ENCODE peak calls at places on chromosomes 5 and 9, in nine cellular contexts. One of them, this sample, is unnamed.

GRCh38 chr9:132670816-132671371 is 630 bp downstream of the GTF3C4 start:
- DNase-seq in caudate nucleus: no peak
- DNase-seq in IMR-90: peak; percentile 13
- DNase-seq in HCT116: no peak
- DNase-seq in tibial artery: peak; percentile 64
- DNase-seq in vagina: no peak
- DNase-seq in mammary epithelial cell: peak; percentile 37
- DNase-seq in fibroblast of lung: no peak
- DNase-seq in neuronal stem cell: peak; percentile 41
- DNase-seq in this sample: peak; percentile 80

GRCh38 chr5:135990518-135991240 is 35.9 kb upstream of the LECT2 start:
- DNase-seq in caudate nucleus: no peak
- DNase-seq in neuronal stem cell: no peak
- DNase-seq in tibial artery: no peak
- DNase-seq in mammary epithelial cell: no peak
- DNase-seq in vagina: no peak
- DNase-seq in fibroblast of lung: no peak
- DNase-seq in HCT116: no peak
- DNase-seq in IMR-90: no peak
- DNase-seq in this sample: no peak

GRCh38 chr5:162248107-162248713 is 180.6 kb downstream of the GABRG2 start:
- DNase-seq in IMR-90: no peak
- DNase-seq in mammary epithelial cell: no peak
- DNase-seq in HCT116: no peak
- DNase-seq in tibial artery: no peak
- DNase-seq in vagina: no peak
- DNase-seq in caudate nucleus: no peak
- DNase-seq in fibroblast of lung: no peak
- DNase-seq in neuronal stem cell: no peak
- DNase-seq in this sample: no peak

GRCh38 chr5:147822686-147823491 is 8.6 kb downstream of the SPINK1 start:
- DNase-seq in IMR-90: peak; percentile 61
- DNase-seq in tibial artery: no peak
- DNase-seq in neuronal stem cell: peak; percentile 41
- DNase-seq in HCT116: peak; percentile 60
- DNase-seq in vagina: no peak
- DNase-seq in caudate nucleus: peak; percentile 61
- DNase-seq in fibroblast of lung: peak; percentile 59
- DNase-seq in mammary epithelial cell: peak; percentile 36
- DNase-seq in this sample: peak; percentile 66

GRCh38 chr5:134567651-134568338 is 42.3 kb downstream of the JADE2 start:
- DNase-seq in vagina: no peak
- DNase-seq in caudate nucleus: no peak
- DNase-seq in IMR-90: peak; percentile 82
- DNase-seq in tibial artery: peak; percentile 84
- DNase-seq in fibroblast of lung: peak; percentile 63
- DNase-seq in neuronal stem cell: no peak
- DNase-seq in mammary epithelial cell: no peak
- DNase-seq in HCT116: no peak
- DNase-seq in this sample: peak; percentile 84

GRCh38 chr5:172093559-172093958 is 87.1 kb upstream of the FBXW11 start:
- DNase-seq in HCT116: no peak
- DNase-seq in caudate nucleus: no peak
- DNase-seq in IMR-90: no peak
- DNase-seq in fibroblast of lung: no peak
- DNase-seq in mammary epithelial cell: no peak
- DNase-seq in vagina: no peak
- DNase-seq in tibial artery: peak; percentile 62
- DNase-seq in neuronal stem cell: no peak
- DNase-seq in this sample: no peak

GRCh38 chr5:76204713-76205112 is 121.5 kb downstream of the SV2C start:
- DNase-seq in HCT116: no peak
- DNase-seq in fibroblast of lung: no peak
- DNase-seq in mammary epithelial cell: peak; percentile 38
- DNase-seq in vagina: no peak
- DNase-seq in neuronal stem cell: no peak
- DNase-seq in tibial artery: no peak
- DNase-seq in caudate nucleus: no peak
- DNase-seq in IMR-90: no peak
- DNase-seq in this sample: no peak

GRCh38 chr5:76694317-76694716 is 21.6 kb upstream of the F2R start:
- DNase-seq in tibial artery: no peak
- DNase-seq in caudate nucleus: no peak
- DNase-seq in fibroblast of lung: no peak
- DNase-seq in mammary epithelial cell: no peak
- DNase-seq in vagina: no peak
- DNase-seq in HCT116: no peak
- DNase-seq in neuronal stem cell: no peak
- DNase-seq in IMR-90: no peak
- DNase-seq in this sample: no peak

GRCh38 chr5:172007795-172008465 is 1.5 kb upstream of the FBXW11 start:
- DNase-seq in fibroblast of lung: peak; percentile 92
- DNase-seq in caudate nucleus: no peak
- DNase-seq in tibial artery: no peak
- DNase-seq in vagina: no peak
- DNase-seq in HCT116: no peak
- DNase-seq in IMR-90: peak; percentile 64
- DNase-seq in neuronal stem cell: no peak
- DNase-seq in mammary epithelial cell: peak; percentile 85
- DNase-seq in this sample: peak; percentile 82

GRCh38 chr5:31492824-31493223 is 39.1 kb downstream of the DROSHA start:
- DNase-seq in IMR-90: peak; percentile 53
- DNase-seq in fibroblast of lung: peak; percentile 33
- DNase-seq in neuronal stem cell: no peak
- DNase-seq in HCT116: no peak
- DNase-seq in caudate nucleus: no peak
- DNase-seq in tibial artery: no peak
- DNase-seq in mammary epithelial cell: no peak
- DNase-seq in vagina: no peak
- DNase-seq in this sample: peak; percentile 53

GRCh38 chr5:177473461-177473991 is at the start of gene DBN1:
- DNase-seq in caudate nucleus: no peak
- DNase-seq in tibial artery: peak; percentile 80
- DNase-seq in IMR-90: no peak
- DNase-seq in HCT116: no peak
- DNase-seq in vagina: no peak
- DNase-seq in fibroblast of lung: peak; percentile 61
- DNase-seq in neuronal stem cell: no peak
- DNase-seq in mammary epithelial cell: no peak
- DNase-seq in this sample: peak; percentile 54

GRCh38 chr9:93702261-93702660 is 125.9 kb downstream of the PHF2 start:
- DNase-seq in mammary epithelial cell: no peak
- DNase-seq in IMR-90: no peak
- DNase-seq in caudate nucleus: no peak
- DNase-seq in neuronal stem cell: no peak
- DNase-seq in tibial artery: no peak
- DNase-seq in HCT116: no peak
- DNase-seq in vagina: no peak
- DNase-seq in fibroblast of lung: no peak
- DNase-seq in this sample: no peak

GRCh38 chr9:79292731-79293280 is 279.0 kb upstream of the TLE4 start:
- DNase-seq in fibroblast of lung: no peak
- DNase-seq in neuronal stem cell: no peak
- DNase-seq in caudate nucleus: no peak
- DNase-seq in mammary epithelial cell: no peak
- DNase-seq in HCT116: no peak
- DNase-seq in IMR-90: no peak
- DNase-seq in vagina: no peak
- DNase-seq in tibial artery: no peak
- DNase-seq in this sample: no peak

GRCh38 chr5:27568811-27569210 is 530.4 kb upstream of the CDH9 start:
- DNase-seq in vagina: no peak
- DNase-seq in IMR-90: no peak
- DNase-seq in mammary epithelial cell: peak; percentile 9
- DNase-seq in tibial artery: no peak
- DNase-seq in neuronal stem cell: no peak
- DNase-seq in fibroblast of lung: peak; percentile 16
- DNase-seq in caudate nucleus: no peak
- DNase-seq in HCT116: no peak
- DNase-seq in this sample: no peak

GRCh38 chr9:134230942-134231325 is 66.6 kb upstream of the RNU6ATAC start:
- DNase-seq in IMR-90: no peak
- DNase-seq in caudate nucleus: no peak
- DNase-seq in mammary epithelial cell: no peak
- DNase-seq in tibial artery: no peak
- DNase-seq in HCT116: no peak
- DNase-seq in neuronal stem cell: no peak
- DNase-seq in fibroblast of lung: no peak
- DNase-seq in vagina: no peak
- DNase-seq in this sample: no peak

GRCh38 chr9:134231767-134232166 is 67.4 kb upstream of the RNU6ATAC start:
- DNase-seq in tibial artery: no peak
- DNase-seq in neuronal stem cell: no peak
- DNase-seq in HCT116: no peak
- DNase-seq in fibroblast of lung: no peak
- DNase-seq in vagina: no peak
- DNase-seq in caudate nucleus: no peak
- DNase-seq in IMR-90: no peak
- DNase-seq in mammary epithelial cell: no peak
- DNase-seq in this sample: no peak

GRCh38 chr9:134233022-134233421 is 68.7 kb upstream of the RNU6ATAC start:
- DNase-seq in vagina: no peak
- DNase-seq in HCT116: no peak
- DNase-seq in mammary epithelial cell: no peak
- DNase-seq in caudate nucleus: no peak
- DNase-seq in fibroblast of lung: no peak
- DNase-seq in IMR-90: no peak
- DNase-seq in neuronal stem cell: no peak
- DNase-seq in tibial artery: no peak
- DNase-seq in this sample: no peak

GRCh38 chr9:134230092-134230941 is 66.0 kb upstream of the RNU6ATAC start:
- DNase-seq in HCT116: no peak
- DNase-seq in tibial artery: no peak
- DNase-seq in caudate nucleus: no peak
- DNase-seq in fibroblast of lung: no peak
- DNase-seq in mammary epithelial cell: no peak
- DNase-seq in vagina: no peak
- DNase-seq in IMR-90: no peak
- DNase-seq in neuronal stem cell: no peak
- DNase-seq in this sample: no peak

GRCh38 chr9:134231330-134231745 is 67.0 kb upstream of the RNU6ATAC start:
- DNase-seq in tibial artery: no peak
- DNase-seq in vagina: no peak
- DNase-seq in neuronal stem cell: no peak
- DNase-seq in HCT116: no peak
- DNase-seq in fibroblast of lung: no peak
- DNase-seq in IMR-90: no peak
- DNase-seq in mammary epithelial cell: no peak
- DNase-seq in caudate nucleus: no peak
- DNase-seq in this sample: no peak
- H3K27ac ChIP-seq in tibial artery: no peak overlapping the region
- H3K27ac ChIP-seq in vagina: peak overlapping the region; percentile 73
- H3K27ac ChIP-seq in neuronal stem cell: no peak overlapping the region
- H3K27ac ChIP-seq in HCT116: no peak overlapping the region
- H3K27ac ChIP-seq in fibroblast of lung: no peak overlapping the region
- H3K27ac ChIP-seq in IMR-90: peak overlapping the region; percentile 7
- H3K27ac ChIP-seq in mammary epithelial cell: no peak overlapping the region
- H3K27ac ChIP-seq in caudate nucleus: peak overlapping the region; percentile 59
- H3K27ac ChIP-seq in this sample: no peak overlapping the region

GRCh38 chr5:91707521-91707841 is 324.4 kb upstream of the ARRDC3 start:
- DNase-seq in caudate nucleus: no peak
- DNase-seq in mammary epithelial cell: no peak
- DNase-seq in neuronal stem cell: no peak
- DNase-seq in vagina: no peak
- DNase-seq in tibial artery: no peak
- DNase-seq in fibroblast of lung: no peak
- DNase-seq in IMR-90: no peak
- DNase-seq in HCT116: no peak
- DNase-seq in this sample: no peak
- H3K27ac ChIP-seq in caudate nucleus: no peak overlapping the region
- H3K27ac ChIP-seq in mammary epithelial cell: no peak overlapping the region
- H3K27ac ChIP-seq in neuronal stem cell: no peak overlapping the region
- H3K27ac ChIP-seq in vagina: no peak overlapping the region
- H3K27ac ChIP-seq in tibial artery: no peak overlapping the region
- H3K27ac ChIP-seq in fibroblast of lung: no peak overlapping the region
- H3K27ac ChIP-seq in IMR-90: no peak overlapping the region
- H3K27ac ChIP-seq in HCT116: no peak overlapping the region
- H3K27ac ChIP-seq in this sample: no peak overlapping the region

GRCh38 chr5:14429102-14429501 is 152.5 kb upstream of the OTULINL start:
- DNase-seq in neuronal stem cell: no peak
- DNase-seq in vagina: no peak
- DNase-seq in HCT116: no peak
- DNase-seq in fibroblast of lung: peak; percentile 50
- DNase-seq in caudate nucleus: peak; percentile 84
- DNase-seq in tibial artery: no peak
- DNase-seq in mammary epithelial cell: no peak
- DNase-seq in IMR-90: no peak
- DNase-seq in this sample: no peak
- H3K27ac ChIP-seq in neuronal stem cell: peak overlapping the region; percentile 40
- H3K27ac ChIP-seq in vagina: no peak overlapping the region
- H3K27ac ChIP-seq in HCT116: no peak overlapping the region
- H3K27ac ChIP-seq in fibroblast of lung: no peak overlapping the region
- H3K27ac ChIP-seq in caudate nucleus: no peak overlapping the region
- H3K27ac ChIP-seq in tibial artery: peak overlapping the region; percentile 28
- H3K27ac ChIP-seq in mammary epithelial cell: no peak overlapping the region
- H3K27ac ChIP-seq in IMR-90: no peak overlapping the region
- H3K27ac ChIP-seq in this sample: peak overlapping the region; percentile 22

DNA sequence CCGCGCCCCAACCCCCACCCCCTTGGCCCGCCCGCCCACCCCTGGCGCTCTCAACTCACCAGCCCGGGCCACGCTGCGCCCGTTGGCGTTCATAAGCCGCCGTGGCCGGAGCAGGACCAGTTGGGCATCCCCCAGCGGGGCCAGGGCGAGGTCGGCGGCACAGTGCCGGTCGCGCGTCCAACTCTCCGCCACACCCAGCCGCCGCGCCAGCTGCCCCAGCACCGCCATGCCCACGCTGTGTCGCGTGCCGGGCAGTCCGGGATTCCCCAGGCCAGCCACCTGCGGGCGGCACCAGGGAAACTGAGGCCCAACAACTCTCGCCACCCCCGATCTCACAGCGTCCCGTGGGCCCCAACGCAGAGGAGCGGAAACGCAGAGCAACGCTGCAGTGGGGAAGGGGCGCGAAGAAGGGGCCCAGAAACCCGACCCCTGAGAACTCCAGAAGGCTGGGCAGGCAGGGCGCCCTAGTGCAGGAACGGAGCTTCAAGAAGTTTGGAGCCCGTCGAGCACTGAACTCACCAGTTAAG is 484 bp downstream of the PTRH1 start:
- DNase-seq in neuronal stem cell: no peak
- DNase-seq in tibial artery: no peak
- DNase-seq in mammary epithelial cell: peak; percentile 24
- DNase-seq in vagina: no peak
- DNase-seq in caudate nucleus: no peak
- DNase-seq in fibroblast of lung: no peak
- DNase-seq in HCT116: no peak
- DNase-seq in IMR-90: no peak
- DNase-seq in this sample: peak; percentile 22
- H3K27ac ChIP-seq in neuronal stem cell: no peak overlapping the region
- H3K27ac ChIP-seq in tibial artery: peak overlapping the region; percentile 81
- H3K27ac ChIP-seq in mammary epithelial cell: peak overlapping the region; percentile 85
- H3K27ac ChIP-seq in vagina: peak overlapping the region; percentile 57
- H3K27ac ChIP-seq in caudate nucleus: peak overlapping the region; percentile 81
- H3K27ac ChIP-seq in fibroblast of lung: peak overlapping the region; percentile 82
- H3K27ac ChIP-seq in HCT116: peak overlapping the region; percentile 82
- H3K27ac ChIP-seq in IMR-90: peak overlapping the region; percentile 1
- H3K27ac ChIP-seq in this sample: no peak overlapping the region

DNA sequence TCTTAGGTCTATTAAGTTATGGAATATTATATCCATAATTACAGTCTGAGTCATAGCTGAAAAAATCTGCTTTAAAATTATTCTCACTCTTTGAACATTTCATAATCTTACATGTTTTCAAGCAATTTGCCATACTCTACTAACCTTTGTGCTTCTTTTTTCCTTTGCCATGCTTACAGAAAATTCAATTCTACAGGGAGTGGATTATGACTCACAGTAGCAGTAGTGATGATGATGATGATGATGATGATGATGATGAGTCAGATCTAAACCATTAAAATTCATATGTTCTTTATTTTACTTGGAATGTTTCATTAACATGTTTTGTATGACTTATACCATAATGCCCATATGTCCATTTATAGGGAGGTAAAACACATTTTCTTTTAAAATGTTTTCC is 207.1 kb downstream of the VPS13A start:
- DNase-seq in mammary epithelial cell: peak; percentile 49
- DNase-seq in neuronal stem cell: no peak
- DNase-seq in caudate nucleus: no peak
- DNase-seq in HCT116: no peak
- DNase-seq in vagina: no peak
- DNase-seq in IMR-90: peak; percentile 77
- DNase-seq in fibroblast of lung: peak; percentile 51
- DNase-seq in tibial artery: no peak
- DNase-seq in this sample: peak; percentile 6
- H3K27ac ChIP-seq in mammary epithelial cell: no peak overlapping the region
- H3K27ac ChIP-seq in neuronal stem cell: no peak overlapping the region
- H3K27ac ChIP-seq in caudate nucleus: no peak overlapping the region
- H3K27ac ChIP-seq in HCT116: no peak overlapping the region
- H3K27ac ChIP-seq in vagina: no peak overlapping the region
- H3K27ac ChIP-seq in IMR-90: no peak overlapping the region
- H3K27ac ChIP-seq in fibroblast of lung: no peak overlapping the region
- H3K27ac ChIP-seq in tibial artery: no peak overlapping the region
- H3K27ac ChIP-seq in this sample: no peak overlapping the region

This sample was measured in mesenchymal stem cell.